ENCODE peak calls at places on chromosomes 1 and 21, in ten cellular contexts. Y is A549, M is stomach, Z is tibial nerve, F is HepG2, P is upper lobe of left lung, Q is sigmoid colon, E is ovary, H is K562, D is suprapubic skin. W is an unnamed sample.

GRCh38 chr1:212234431-212235298 is 50.5 kb upstream of the PPP2R5A start:
- DNase-seq in E (no peak), Q (peak), M (no peak), P (peak), D (no peak), Y (peak), F (peak), H (peak), Z (no peak), W (no peak)

GRCh38 chr1:240464099-240464498 is 147.9 kb downstream of the GREM2 start:
- DNase-seq in M (no peak), F (no peak), Q (no peak), E (no peak), D (no peak), Z (no peak), Y (no peak), P (no peak), H (no peak), W (no peak)

GRCh38 chr1:184693011-184693410 is 61.6 kb downstream of the EDEM3 start:
- DNase-seq in Q (no peak), M (no peak), E (no peak), H (no peak), D (no peak), F (no peak), Y (no peak), Z (no peak), P (no peak), W (no peak)

GRCh38 chr1:158248122-158248521 is 6.1 kb upstream of the CD1A start:
- DNase-seq in Y (no peak), M (no peak), Q (no peak), F (no peak), P (peak), Z (no peak), H (no peak), D (no peak), E (no peak), W (peak)

GRCh38 chr1:238690415-238690814 is 696.0 kb upstream of the CHRM3 start:
- DNase-seq in M (no peak), Q (no peak), Y (peak), P (no peak), F (no peak), Z (no peak), D (no peak), E (no peak), H (no peak), W (no peak)

GRCh38 chr21:26120833-26121232 is 49.7 kb downstream of the APP start:
- DNase-seq in M (no peak), P (no peak), Y (no peak), F (no peak), Z (no peak), Q (no peak), D (no peak), E (no peak), H (no peak), W (no peak)

GRCh38 chr1:209704584-209704983 is at the start of gene HSD11B1:
- DNase-seq in D (peak), Y (no peak), F (no peak), H (no peak), Z (peak), Q (peak), E (peak), M (peak), P (peak), W (peak)

GRCh38 chr1:88401283-88401682 is 282.8 kb upstream of the PKN2 start:
- DNase-seq in Y (no peak), H (no peak), P (no peak), D (no peak), E (no peak), M (no peak), F (no peak), Q (no peak), Z (no peak), W (no peak)

GRCh38 chr1:42332877-42333276 is 2.2 kb downstream of the FOXJ3 start:
- DNase-seq in D (no peak), P (no peak), Z (no peak), F (no peak), E (no peak), Q (no peak), H (no peak), Y (no peak), M (no peak), W (no peak)

GRCh38 chr1:49060766-49061165 is 284.1 kb upstream of the BEND5 start:
- DNase-seq in F (no peak), M (no peak), Y (no peak), P (no peak), H (no peak), E (no peak), Q (no peak), D (no peak), Z (no peak), W (no peak)

GRCh38 chr1:41073971-41074370 is 52.4 kb upstream of the SLFNL1 start:
- DNase-seq in Y (peak), H (no peak), D (no peak), F (no peak), Z (no peak), E (no peak), M (no peak), Q (no peak), P (no peak), W (no peak)

GRCh38 chr1:28359592-28360239 is 9.8 kb upstream of the PHACTR4 start:
- DNase-seq in Z (peak), E (peak), Q (peak), F (peak), Y (peak), H (peak), M (peak), P (peak), D (peak), W (peak)

GRCh38 chr1:45623972-45624371 is at the start of gene CCDC17:
- DNase-seq in Q (no peak), F (no peak), D (no peak), H (no peak), M (no peak), E (no peak), P (no peak), Z (no peak), Y (no peak), W (no peak)

GRCh38 chr1:32886828-32887414 is 630 bp downstream of the HPCA start:
- DNase-seq in E (no peak), Y (no peak), H (no peak), D (no peak), F (no peak), Q (no peak), Z (no peak), P (no peak), M (no peak), W (no peak)

GRCh38 chr1:223717695-223718363 is 5.5 kb downstream of the CAPN2 start:
- DNase-seq in D (no peak), M (no peak), F (no peak), P (no peak), Y (no peak), H (no peak), E (no peak), Q (no peak), Z (no peak), W (no peak)

GRCh38 chr1:53250325-53250724 is 12.0 kb upstream of the MAGOH start:
- DNase-seq in Z (no peak), Y (no peak), F (no peak), Q (no peak), P (no peak), D (no peak), H (no peak), E (no peak), M (no peak), W (no peak)

GRCh38 chr1:11550664-11551283 is 71.8 kb downstream of the DISP3 start:
- DNase-seq in Q (no peak), M (peak), Z (no peak), F (peak), Y (peak), H (peak), P (peak), D (no peak), E (peak), W (peak)

GRCh38 chr1:53639996-53640695 is 98.8 kb downstream of the GLIS1 start:
- DNase-seq in Z (no peak), Q (no peak), Y (no peak), D (peak), M (peak), H (no peak), F (no peak), E (no peak), P (peak), W (no peak)

GRCh38 chr1:15515026-15515663 is 8.9 kb downstream of the CASP9 start:
- DNase-seq in H (no peak), E (no peak), Z (no peak), P (no peak), M (no peak), Y (no peak), D (no peak), F (no peak), Q (no peak), W (no peak)

GRCh38 chr1:200415693-200416593 is 6.1 kb upstream of the ZNF281 start:
- DNase-seq in D (no peak), M (peak), H (no peak), Q (peak), F (peak), P (peak), E (peak), Z (peak), Y (peak), W (peak)
- TF ChIP-seq EP300 in D (no peak), M (no peak), H (no peak), Q (no peak), F (peak), P (peak), E (no peak), Z (peak), Y (peak), W (no peak)

GRCh38 chr1:19981170-19981506 is 1.7 kb upstream of the PLA2G2A start:
- DNase-seq in H (no peak), M (no peak), P (no peak), Z (no peak), F (no peak), D (no peak), Y (no peak), E (no peak), Q (no peak), W (no peak)
- H3K4me3 ChIP-seq in H (no peak), M (no peak), P (no peak), Z (no peak), F (peak), D (no peak), Y (no peak), E (no peak), Q (no peak), W (no peak)

GRCh38 chr1:20073247-20073646 is 3.3 kb downstream of the PLA2G5 start:
- DNase-seq in H (no peak), M (no peak), Y (no peak), E (no peak), D (no peak), Z (no peak), F (no peak), P (no peak), Q (peak), W (no peak)
- TF ChIP-seq EP300 in H (no peak), M (no peak), Y (no peak), E (no peak), D (no peak), Z (no peak), F (no peak), P (no peak), Q (no peak), W (no peak)

DNA sequence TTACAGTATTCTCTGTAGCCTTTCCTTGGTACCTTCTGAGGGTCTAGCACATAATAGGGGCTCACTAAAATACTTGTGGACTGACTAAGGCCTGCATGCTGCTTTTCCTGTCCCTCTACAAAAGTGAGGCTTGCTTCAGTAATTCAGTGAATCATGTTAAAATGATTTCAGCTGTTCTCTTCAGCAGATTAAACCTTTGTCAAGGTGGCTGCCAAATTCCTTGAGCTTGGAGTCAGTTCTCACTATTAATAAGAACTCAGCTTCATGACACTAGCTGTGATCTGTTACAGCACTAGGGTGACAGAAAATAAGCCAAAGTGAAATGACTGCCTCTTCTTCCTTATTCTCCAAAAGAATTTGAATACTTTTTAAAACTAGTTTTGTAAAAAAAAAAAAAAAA is 128.8 kb downstream of the KCNN3 start:
- DNase-seq in Y (no peak), M (no peak), E (no peak), Z (no peak), Q (no peak), H (no peak), P (no peak), F (no peak), D (no peak), W (no peak)
- H3K4me3 ChIP-seq in Y (no peak), M (no peak), E (no peak), Z (no peak), Q (no peak), H (no peak), P (no peak), F (no peak), D (no peak), W (no peak)

DNA sequence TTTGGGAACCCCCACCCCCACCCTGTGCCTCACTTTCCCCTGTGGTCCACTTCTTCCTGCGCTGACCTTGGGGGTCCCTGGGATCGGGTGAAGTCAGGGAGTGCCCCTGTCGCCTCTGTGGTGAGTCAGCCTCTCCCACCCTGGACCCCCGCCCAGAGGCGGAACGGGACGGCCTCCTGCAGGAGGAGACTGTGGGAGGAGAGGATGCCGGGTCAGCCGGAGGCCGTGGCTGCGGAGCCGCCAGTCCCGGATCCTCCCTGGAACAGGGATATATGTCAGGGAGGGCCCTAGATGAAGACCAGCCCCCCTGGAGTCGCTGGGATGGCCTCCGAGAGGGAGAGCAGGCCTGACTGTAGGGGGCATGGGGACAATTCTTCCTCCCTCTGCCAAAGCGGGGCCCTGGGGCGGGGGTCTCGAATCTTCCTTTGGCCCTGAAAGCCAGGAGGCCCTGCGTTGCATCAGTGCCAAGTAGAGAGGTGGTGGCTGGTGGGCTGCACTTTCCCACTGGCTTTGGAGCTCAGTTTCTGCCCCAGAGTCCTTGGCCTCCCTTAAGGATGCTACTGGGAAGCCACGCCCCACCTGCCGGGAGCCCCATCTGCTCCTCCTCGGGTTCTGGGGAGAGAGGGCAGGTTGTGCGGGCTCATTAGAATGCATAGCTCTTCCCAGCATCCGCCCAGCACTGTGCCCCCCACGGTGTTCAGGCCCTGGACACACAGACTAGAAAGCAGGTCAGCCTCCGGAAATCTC is 930 bp downstream of the ARHGEF10L start:
- DNase-seq in M (no peak), E (peak), Y (no peak), D (peak), Q (peak), P (no peak), H (no peak), F (no peak), Z (no peak), W (no peak)
- TF ChIP-seq EP300 in M (no peak), E (no peak), Y (no peak), D (no peak), Q (no peak), P (no peak), H (no peak), F (no peak), Z (no peak), W (no peak)

GRCh38 chr21:33301632-33302002 is 23.2 kb upstream of the IFNAR1 start:
- DNase-seq in Q (no peak), P (no peak), F (no peak), M (no peak), D (no peak), Z (no peak), E (no peak), Y (no peak), H (no peak), W (no peak)
- H3K4me3 ChIP-seq in Q (no peak), P (no peak), F (no peak), M (no peak), D (no peak), Z (no peak), E (no peak), Y (no peak), H (no peak), W (no peak)

DNA sequence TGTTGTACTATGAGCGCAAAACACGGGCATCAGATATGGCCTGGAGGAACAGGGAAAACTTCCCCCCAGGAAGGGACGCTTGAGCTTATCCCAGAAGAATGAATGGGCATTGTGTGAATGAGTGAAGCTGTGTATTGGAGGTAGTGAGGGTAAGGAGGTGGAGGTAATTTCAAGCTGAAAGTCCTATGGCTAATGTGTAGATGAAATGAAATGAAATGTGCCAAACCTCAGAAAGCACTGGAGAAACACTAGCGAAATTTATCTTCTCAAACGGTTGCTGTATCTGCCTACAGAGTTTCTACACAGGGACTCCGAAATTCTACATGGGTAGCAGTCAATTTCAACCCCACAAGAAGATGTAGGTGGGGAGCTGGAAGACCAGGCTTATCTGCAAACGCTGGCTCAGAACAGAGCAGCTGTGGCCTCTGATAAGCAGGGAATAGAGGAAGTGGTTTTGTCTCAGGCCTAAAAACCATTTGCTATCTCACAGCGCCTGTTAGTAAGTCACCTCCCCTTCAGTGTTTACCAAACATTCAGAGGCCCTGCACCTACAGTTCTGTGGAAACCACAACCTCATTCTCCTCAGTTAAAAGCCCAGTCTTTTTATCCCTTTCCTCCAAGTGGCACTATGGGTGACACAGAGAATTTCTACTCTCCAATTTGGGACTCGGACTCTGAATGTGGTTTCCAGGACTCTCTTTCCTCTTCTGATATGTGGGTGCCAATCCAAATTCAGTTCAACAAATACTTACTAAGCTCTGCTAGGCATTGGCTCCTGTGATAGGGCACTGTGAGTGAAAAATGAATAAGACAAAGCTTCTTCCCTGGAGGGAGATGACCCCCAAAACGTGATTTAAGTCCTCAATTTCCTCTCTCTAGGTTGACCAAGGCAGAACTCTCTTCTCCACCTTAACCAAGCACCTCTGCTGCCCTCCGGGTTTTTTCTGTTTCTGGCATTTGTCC is 17.1 kb upstream of the SLAMF6 start:
- DNase-seq in D (no peak), Z (no peak), F (peak), Y (no peak), P (peak), E (no peak), H (peak), M (peak), Q (no peak), W (peak)
- TF ChIP-seq EP300 in D (no peak), Z (no peak), F (no peak), Y (no peak), P (peak), E (no peak), H (peak), M (no peak), Q (no peak), W (no peak)

W was measured in transverse colon.